ENCODE peak calls at places on chromosomes 16 and 17, in five cellular contexts. One of them, this sample, is unnamed.

GRCh38 chr17:40561871-40562611 is 3.2 kb downstream of the CCR7 start:
- DNase-seq in activated CD4-positive, alpha-beta T cell treated with anti-CD3 and anti-CD28 coated beads for 1 hour: no peak
- DNase-seq in Peyer's patch: no peak
- DNase-seq in sciatic nerve: no peak
- DNase-seq in stomach: peak
- DNase-seq in this sample: no peak

GRCh38 chr17:82400830-82401229 is 17.3 kb upstream of the HEXD start:
- DNase-seq in activated CD4-positive, alpha-beta T cell treated with anti-CD3 and anti-CD28 coated beads for 1 hour: peak
- DNase-seq in Peyer's patch: peak
- DNase-seq in sciatic nerve: no peak
- DNase-seq in stomach: peak
- DNase-seq in this sample: no peak

GRCh38 chr17:83179378-83179777 is 100.0 kb downstream of the METRNL start:
- DNase-seq in activated CD4-positive, alpha-beta T cell treated with anti-CD3 and anti-CD28 coated beads for 1 hour: no peak
- DNase-seq in Peyer's patch: peak
- DNase-seq in sciatic nerve: peak
- DNase-seq in stomach: no peak
- DNase-seq in this sample: no peak

GRCh38 chr17:18959071-18959844 is 7.3 kb downstream of the SLC5A10 start:
- DNase-seq in activated CD4-positive, alpha-beta T cell treated with anti-CD3 and anti-CD28 coated beads for 1 hour: no peak
- DNase-seq in Peyer's patch: no peak
- DNase-seq in sciatic nerve: no peak
- DNase-seq in stomach: no peak
- DNase-seq in this sample: no peak

GRCh38 chr17:17303010-17303846 is at the start of gene NT5M:
- DNase-seq in activated CD4-positive, alpha-beta T cell treated with anti-CD3 and anti-CD28 coated beads for 1 hour: peak
- DNase-seq in Peyer's patch: peak
- DNase-seq in sciatic nerve: peak
- DNase-seq in stomach: peak
- DNase-seq in this sample: peak

GRCh38 chr17:78596871-78597635 is 19.9 kb upstream of the DNAH17 start:
- DNase-seq in activated CD4-positive, alpha-beta T cell treated with anti-CD3 and anti-CD28 coated beads for 1 hour: no peak
- DNase-seq in Peyer's patch: no peak
- DNase-seq in sciatic nerve: no peak
- DNase-seq in stomach: no peak
- DNase-seq in this sample: no peak

GRCh38 chr17:41301916-41302901 is at the start of gene KRTAP29-1:
- DNase-seq in activated CD4-positive, alpha-beta T cell treated with anti-CD3 and anti-CD28 coated beads for 1 hour: no peak
- DNase-seq in Peyer's patch: no peak
- DNase-seq in sciatic nerve: no peak
- DNase-seq in stomach: no peak
- DNase-seq in this sample: no peak

GRCh38 chr17:12592941-12593340 is 72.7 kb upstream of the MYOCD start:
- DNase-seq in activated CD4-positive, alpha-beta T cell treated with anti-CD3 and anti-CD28 coated beads for 1 hour: no peak
- DNase-seq in Peyer's patch: no peak
- DNase-seq in sciatic nerve: no peak
- DNase-seq in stomach: no peak
- DNase-seq in this sample: no peak

GRCh38 chr17:44385287-44386181 is 3.9 kb downstream of the ITGA2B start:
- DNase-seq in activated CD4-positive, alpha-beta T cell treated with anti-CD3 and anti-CD28 coated beads for 1 hour: peak
- DNase-seq in Peyer's patch: peak
- DNase-seq in sciatic nerve: peak
- DNase-seq in stomach: peak
- DNase-seq in this sample: peak

GRCh38 chr17:31442276-31442675 is 50.8 kb downstream of the RAB11FIP4 start:
- DNase-seq in activated CD4-positive, alpha-beta T cell treated with anti-CD3 and anti-CD28 coated beads for 1 hour: no peak
- DNase-seq in Peyer's patch: no peak
- DNase-seq in sciatic nerve: no peak
- DNase-seq in stomach: no peak
- DNase-seq in this sample: no peak

GRCh38 chr16:86222965-86223551 is 287.3 kb upstream of the FOXF1 start:
- DNase-seq in activated CD4-positive, alpha-beta T cell treated with anti-CD3 and anti-CD28 coated beads for 1 hour: no peak
- DNase-seq in Peyer's patch: no peak
- DNase-seq in sciatic nerve: no peak
- DNase-seq in stomach: peak
- DNase-seq in this sample: peak

GRCh38 chr16:57167951-57168350 is 17.9 kb downstream of the PSME3IP1 start:
- DNase-seq in activated CD4-positive, alpha-beta T cell treated with anti-CD3 and anti-CD28 coated beads for 1 hour: no peak
- DNase-seq in Peyer's patch: no peak
- DNase-seq in sciatic nerve: no peak
- DNase-seq in stomach: no peak
- DNase-seq in this sample: no peak

GRCh38 chr16:70715113-70715711 is 29.4 kb upstream of the MTSS2 start:
- DNase-seq in activated CD4-positive, alpha-beta T cell treated with anti-CD3 and anti-CD28 coated beads for 1 hour: no peak
- DNase-seq in Peyer's patch: peak
- DNase-seq in sciatic nerve: peak
- DNase-seq in stomach: peak
- DNase-seq in this sample: peak

GRCh38 chr17:36608794-36609497 is 7.6 kb downstream of the MRM1 start:
- DNase-seq in activated CD4-positive, alpha-beta T cell treated with anti-CD3 and anti-CD28 coated beads for 1 hour: no peak
- DNase-seq in Peyer's patch: no peak
- DNase-seq in sciatic nerve: peak
- DNase-seq in stomach: no peak
- DNase-seq in this sample: peak

GRCh38 chr17:2195729-2196128 is 107.9 kb downstream of the SMG6 start:
- DNase-seq in activated CD4-positive, alpha-beta T cell treated with anti-CD3 and anti-CD28 coated beads for 1 hour: no peak
- DNase-seq in Peyer's patch: no peak
- DNase-seq in sciatic nerve: peak
- DNase-seq in stomach: no peak
- DNase-seq in this sample: no peak

GRCh38 chr16:89593841-89594240 is 18.3 kb downstream of the CPNE7 start:
- DNase-seq in activated CD4-positive, alpha-beta T cell treated with anti-CD3 and anti-CD28 coated beads for 1 hour: no peak
- DNase-seq in Peyer's patch: peak
- DNase-seq in sciatic nerve: no peak
- DNase-seq in stomach: no peak
- DNase-seq in this sample: no peak

GRCh38 chr17:46085522-46085921 is 86.5 kb downstream of the STH start:
- DNase-seq in activated CD4-positive, alpha-beta T cell treated with anti-CD3 and anti-CD28 coated beads for 1 hour: no peak
- DNase-seq in Peyer's patch: no peak
- DNase-seq in sciatic nerve: no peak
- DNase-seq in stomach: no peak
- DNase-seq in this sample: no peak

GRCh38 chr16:70294385-70295029 is 4.5 kb upstream of the DDX19B start:
- DNase-seq in activated CD4-positive, alpha-beta T cell treated with anti-CD3 and anti-CD28 coated beads for 1 hour: no peak
- DNase-seq in Peyer's patch: no peak
- DNase-seq in sciatic nerve: peak
- DNase-seq in stomach: no peak
- DNase-seq in this sample: no peak

GRCh38 chr16:58658796-58659211 is 25.8 kb downstream of the SLC38A7 start:
- DNase-seq in activated CD4-positive, alpha-beta T cell treated with anti-CD3 and anti-CD28 coated beads for 1 hour: no peak
- DNase-seq in Peyer's patch: no peak
- DNase-seq in sciatic nerve: no peak
- DNase-seq in stomach: no peak
- DNase-seq in this sample: no peak

GRCh38 chr17:62854026-62854425 is 45.9 kb upstream of the MARCHF10 start:
- DNase-seq in activated CD4-positive, alpha-beta T cell treated with anti-CD3 and anti-CD28 coated beads for 1 hour: no peak
- DNase-seq in Peyer's patch: no peak
- DNase-seq in sciatic nerve: no peak
- DNase-seq in stomach: no peak
- DNase-seq in this sample: no peak

GRCh38 chr17:34139996-34140395 is 115.1 kb upstream of the CCL2 start:
- DNase-seq in activated CD4-positive, alpha-beta T cell treated with anti-CD3 and anti-CD28 coated beads for 1 hour: no peak
- DNase-seq in Peyer's patch: no peak
- DNase-seq in sciatic nerve: no peak
- DNase-seq in stomach: no peak
- DNase-seq in this sample: no peak

GRCh38 chr16:76906552-76906951 is 284.4 kb upstream of the MON1B start:
- DNase-seq in activated CD4-positive, alpha-beta T cell treated with anti-CD3 and anti-CD28 coated beads for 1 hour: no peak
- DNase-seq in Peyer's patch: no peak
- DNase-seq in sciatic nerve: no peak
- DNase-seq in stomach: no peak
- DNase-seq in this sample: no peak

This sample was measured in T1000.